ENCODE peak calls at places on chromosomes 3 and 15, in four cellular contexts. One of them, this sample, is unnamed.

GRCh38 chr3:100150583-100150982 is 36.3 kb upstream of the FILIP1L start:
- DNase-seq in H7: no peak
- DNase-seq in SJSA1: no peak
- DNase-seq in naive thymus-derived CD8-positive, alpha-beta T cell: no peak
- DNase-seq in this sample: no peak

GRCh38 chr3:108008931-108009635 is 81.7 kb downstream of the CD47 start:
- DNase-seq in H7: no peak
- DNase-seq in SJSA1: peak; percentile 74
- DNase-seq in naive thymus-derived CD8-positive, alpha-beta T cell: no peak
- DNase-seq in this sample: no peak

GRCh38 chr15:39018966-39019365 is 454.4 kb upstream of the RASGRP1 start:
- DNase-seq in H7: no peak
- DNase-seq in SJSA1: no peak
- DNase-seq in naive thymus-derived CD8-positive, alpha-beta T cell: no peak
- DNase-seq in this sample: no peak

GRCh38 chr15:68609618-68610017 is 30.8 kb downstream of the CORO2B start:
- DNase-seq in H7: no peak
- DNase-seq in SJSA1: no peak
- DNase-seq in naive thymus-derived CD8-positive, alpha-beta T cell: no peak
- DNase-seq in this sample: no peak

GRCh38 chr3:177470200-177470941 is 273.1 kb upstream of the TBL1XR1 start:
- DNase-seq in H7: no peak
- DNase-seq in SJSA1: no peak
- DNase-seq in naive thymus-derived CD8-positive, alpha-beta T cell: no peak
- DNase-seq in this sample: no peak

GRCh38 chr15:85035980-85036379 is 54.3 kb downstream of the PDE8A start:
- DNase-seq in H7: no peak
- DNase-seq in SJSA1: no peak
- DNase-seq in naive thymus-derived CD8-positive, alpha-beta T cell: no peak
- DNase-seq in this sample: no peak

GRCh38 chr15:68601206-68602197 is 22.7 kb downstream of the CORO2B start:
- DNase-seq in H7: no peak
- DNase-seq in SJSA1: no peak
- DNase-seq in naive thymus-derived CD8-positive, alpha-beta T cell: no peak
- DNase-seq in this sample: no peak

GRCh38 chr3:159669024-159669476 is 319.6 kb upstream of the IL12A start:
- DNase-seq in H7: no peak
- DNase-seq in SJSA1: no peak
- DNase-seq in naive thymus-derived CD8-positive, alpha-beta T cell: no peak
- DNase-seq in this sample: no peak

GRCh38 chr3:78086150-78086549 is 1046.3 kb downstream of the ROBO2 start:
- DNase-seq in H7: no peak
- DNase-seq in SJSA1: no peak
- DNase-seq in naive thymus-derived CD8-positive, alpha-beta T cell: no peak
- DNase-seq in this sample: no peak

GRCh38 chr15:34737379-34737928 is 17.3 kb downstream of the GJD2 start:
- DNase-seq in H7: no peak
- DNase-seq in SJSA1: no peak
- DNase-seq in naive thymus-derived CD8-positive, alpha-beta T cell: no peak
- DNase-seq in this sample: no peak

GRCh38 chr15:25250011-25250596 is 188.7 kb downstream of the UBE3A start:
- DNase-seq in H7: peak; percentile 27
- DNase-seq in SJSA1: no peak
- DNase-seq in naive thymus-derived CD8-positive, alpha-beta T cell: peak; percentile 55
- DNase-seq in this sample: no peak

GRCh38 chr3:137263982-137264777 is 306.4 kb downstream of the IL20RB start:
- DNase-seq in H7: no peak
- DNase-seq in SJSA1: no peak
- DNase-seq in naive thymus-derived CD8-positive, alpha-beta T cell: no peak
- DNase-seq in this sample: no peak

GRCh38 chr15:67110400-67110799 is 45.0 kb downstream of the SMAD3 start:
- DNase-seq in H7: no peak
- DNase-seq in SJSA1: no peak
- DNase-seq in naive thymus-derived CD8-positive, alpha-beta T cell: no peak
- DNase-seq in this sample: no peak

GRCh38 chr3:182768413-182768812 is 24.9 kb upstream of the ATP11B start:
- DNase-seq in H7: no peak
- DNase-seq in SJSA1: no peak
- DNase-seq in naive thymus-derived CD8-positive, alpha-beta T cell: no peak
- DNase-seq in this sample: no peak

GRCh38 chr3:156189927-156190326 is 69.5 kb downstream of the KCNAB1 start:
- DNase-seq in H7: no peak
- DNase-seq in SJSA1: no peak
- DNase-seq in naive thymus-derived CD8-positive, alpha-beta T cell: no peak
- DNase-seq in this sample: no peak

GRCh38 chr3:13411186-13411860 is 8.8 kb downstream of the NUP210 start:
- DNase-seq in H7: no peak
- DNase-seq in SJSA1: no peak
- DNase-seq in naive thymus-derived CD8-positive, alpha-beta T cell: no peak
- DNase-seq in this sample: no peak

GRCh38 chr3:126156468-126156867 is 23.9 kb downstream of the ALDH1L1 start:
- DNase-seq in H7: peak; percentile 67
- DNase-seq in SJSA1: no peak
- DNase-seq in naive thymus-derived CD8-positive, alpha-beta T cell: no peak
- DNase-seq in this sample: no peak

GRCh38 chr3:127252446-127252845 is 35.4 kb downstream of the PRR20G start:
- DNase-seq in H7: no peak
- DNase-seq in SJSA1: peak; percentile 15
- DNase-seq in naive thymus-derived CD8-positive, alpha-beta T cell: no peak
- DNase-seq in this sample: no peak

GRCh38 chr3:111605016-111605415 is 9.9 kb upstream of the ZBED2 start:
- DNase-seq in H7: no peak
- DNase-seq in SJSA1: no peak
- DNase-seq in naive thymus-derived CD8-positive, alpha-beta T cell: no peak
- DNase-seq in this sample: no peak

GRCh38 chr3:128710816-128711433 is 15.1 kb upstream of the RAB7A start:
- DNase-seq in H7: no peak
- DNase-seq in SJSA1: no peak
- DNase-seq in naive thymus-derived CD8-positive, alpha-beta T cell: no peak
- DNase-seq in this sample: no peak

GRCh38 chr3:160676547-160677303 is at the start of gene ARL14:
- DNase-seq in H7: no peak
- DNase-seq in SJSA1: no peak
- DNase-seq in naive thymus-derived CD8-positive, alpha-beta T cell: no peak
- DNase-seq in this sample: no peak

GRCh38 chr3:58271901-58272501 is 34.0 kb upstream of the RPP14 start:
- DNase-seq in H7: no peak
- DNase-seq in SJSA1: peak; percentile 62
- DNase-seq in naive thymus-derived CD8-positive, alpha-beta T cell: no peak
- DNase-seq in this sample: no peak

GRCh38 chr3:14532691-14533456 is 7.3 kb downstream of the GRIP2 start:
- DNase-seq in H7: peak; percentile 94
- DNase-seq in SJSA1: no peak
- DNase-seq in naive thymus-derived CD8-positive, alpha-beta T cell: no peak
- DNase-seq in this sample: peak; percentile 95